ENCODE peak calls at places on chromosome 1, in seven cellular contexts. Z is mucosa of descending colon, J is tibial artery, I is neural progenitor cell, Y is GM12865, S is cardiac fibroblast, H is fibroblast of pulmonary artery. N is an unnamed sample.

GRCh38 chr1:155019377-155020245 is 14.0 kb downstream of the DCST2 start:
- DNase-seq in Z (no peak), J (no peak), I (no peak), Y (no peak), S (no peak), H (no peak), N (peak)

GRCh38 chr1:53086504-53087070 is 24.6 kb downstream of the PODN start:
- DNase-seq in Z (no peak), J (no peak), I (no peak), Y (no peak), S (no peak), H (no peak), N (no peak)

GRCh38 chr1:6145864-6146410 is 34.2 kb downstream of the CHD5 start:
- DNase-seq in Z (no peak), J (no peak), I (no peak), Y (no peak), S (no peak), H (no peak), N (no peak)

GRCh38 chr1:193104496-193104905 is 713 bp downstream of the GLRX2 start:
- DNase-seq in Z (peak), J (peak), I (peak), Y (peak), S (no peak), H (peak), N (peak)

GRCh38 chr1:35269190-35269988 is 880 bp downstream of the ZMYM4 start:
- DNase-seq in Z (no peak), J (no peak), I (no peak), Y (peak), S (no peak), H (peak), N (no peak)

GRCh38 chr1:179549368-179549700 is 26.4 kb downstream of the NPHS2 start:
- DNase-seq in Z (no peak), J (no peak), I (no peak), Y (no peak), S (no peak), H (no peak), N (no peak)

GRCh38 chr1:7207875-7208646 is 422.8 kb downstream of the CAMTA1 start:
- DNase-seq in Z (no peak), J (no peak), I (peak), Y (peak), S (peak), H (peak), N (peak)

GRCh38 chr1:175192630-175193338 is at the start of gene KIAA0040:
- DNase-seq in Z (peak), J (peak), I (peak), Y (peak), S (peak), H (peak), N (peak)

GRCh38 chr1:152582647-152583046 is 2.3 kb upstream of the LCE3D start:
- DNase-seq in Z (no peak), J (no peak), I (no peak), Y (no peak), S (no peak), H (no peak), N (no peak)

DNA sequence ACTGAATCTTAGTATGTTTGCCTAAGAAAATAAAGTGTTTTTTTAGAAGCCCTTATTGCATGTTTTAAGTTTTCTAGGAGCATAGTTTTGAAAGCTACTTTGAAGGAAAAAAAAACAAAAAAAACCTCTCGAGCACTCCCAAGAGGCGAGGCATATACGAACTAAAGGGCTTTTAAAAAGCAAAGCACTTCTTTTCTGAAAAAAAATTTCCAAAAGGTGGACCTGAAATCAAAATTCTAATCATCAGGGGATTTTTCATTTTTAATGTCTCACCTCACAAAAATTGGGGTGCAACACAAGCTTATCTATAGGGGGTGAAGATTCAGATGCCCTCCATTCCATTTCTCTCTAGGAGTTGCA is 594 bp downstream of the GLMN start:
- DNase-seq in Z (no peak), J (no peak), I (no peak), Y (no peak), S (no peak), H (no peak), N (no peak)
- TF ChIP-seq CTCF in Z (no peak), J (no peak), I (no peak), Y (no peak), S (no peak), H (peak), N (peak)

GRCh38 chr1:197619008-197619640 is 156.2 kb downstream of the DENND1B start:
- DNase-seq in Z (no peak), J (no peak), I (peak), Y (no peak), S (peak), H (peak), N (no peak)
- TF ChIP-seq CTCF in Z (no peak), J (peak), I (peak), Y (peak), S (peak), H (peak), N (peak)

DNA sequence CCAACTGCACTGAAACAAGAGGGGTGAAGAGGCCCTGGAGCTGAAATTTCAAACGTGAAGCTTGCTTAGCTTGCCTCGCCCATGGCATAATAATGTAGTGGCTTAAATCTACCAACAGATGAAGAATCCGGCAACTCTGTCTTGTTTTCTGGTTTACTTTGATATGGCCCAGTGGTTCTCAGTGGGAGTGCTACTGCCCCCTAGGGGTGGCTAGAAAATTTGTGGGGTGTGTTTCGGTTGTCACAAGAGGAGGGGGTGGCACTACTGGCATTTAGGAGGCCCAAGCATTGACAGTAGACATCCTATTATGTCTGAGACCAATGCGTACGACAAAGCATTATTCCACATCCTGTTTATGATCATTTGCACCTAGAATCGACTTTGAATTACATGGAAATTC is 51.9 kb upstream of the C8B start:
- DNase-seq in Z (no peak), J (no peak), I (peak), Y (peak), S (peak), H (peak), N (no peak)
- TF ChIP-seq CTCF in Z (no peak), J (no peak), I (peak), Y (peak), S (no peak), H (peak), N (peak)

GRCh38 chr1:54121482-54122130 is 31.2 kb downstream of the CDCP2 start:
- DNase-seq in Z (peak), J (peak), I (peak), Y (peak), S (peak), H (peak), N (peak)
- TF ChIP-seq CTCF in Z (peak), J (peak), I (peak), Y (peak), S (peak), H (peak), N (peak)

GRCh38 chr1:182391362-182392044 is at the start of gene GLUL:
- DNase-seq in Z (peak), J (peak), I (peak), Y (peak), S (peak), H (peak), N (peak)
- TF ChIP-seq CTCF in Z (no peak), J (no peak), I (peak), Y (peak), S (peak), H (peak), N (peak)

GRCh38 chr1:172532700-172533510 is at the start of gene SUCO:
- DNase-seq in Z (peak), J (peak), I (peak), Y (peak), S (peak), H (peak), N (peak)
- TF ChIP-seq CTCF in Z (no peak), J (no peak), I (peak), Y (no peak), S (no peak), H (peak), N (no peak)

DNA sequence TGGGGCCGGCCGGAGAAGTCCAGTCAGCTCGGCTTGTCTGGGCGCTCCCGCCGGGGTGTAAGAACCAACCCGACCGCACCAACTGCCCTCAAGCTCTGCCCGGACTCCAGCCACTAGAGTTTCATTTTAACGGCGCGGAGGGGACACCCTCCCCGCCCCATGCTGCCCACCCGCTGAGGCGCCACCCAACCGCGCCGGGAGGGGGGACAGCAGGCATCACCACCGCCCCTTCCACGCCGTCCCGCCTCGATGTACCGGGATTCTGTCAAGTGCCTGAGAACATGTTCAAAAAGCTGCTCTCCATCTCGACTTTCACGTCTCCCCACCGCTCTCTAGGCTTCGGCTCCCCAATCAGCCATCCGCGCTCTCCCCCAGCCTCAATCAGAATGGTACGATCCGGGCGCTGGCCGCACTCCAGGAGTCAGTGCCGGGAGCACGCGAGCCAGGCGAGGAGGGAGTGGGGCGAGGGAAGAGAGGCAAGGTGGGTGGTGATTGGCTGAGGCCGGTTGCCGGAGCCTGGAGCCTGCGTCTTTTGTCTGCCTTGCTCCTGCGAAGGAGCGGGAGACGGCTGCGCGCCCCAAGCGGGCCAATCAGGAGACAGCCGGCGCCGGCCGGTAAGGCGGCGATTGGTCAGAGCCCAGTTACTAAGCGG is at the start of gene PIK3R3:
- DNase-seq in Z (peak), J (peak), I (peak), Y (peak), S (peak), H (peak), N (peak)
- TF ChIP-seq CTCF in Z (no peak), J (no peak), I (no peak), Y (no peak), S (no peak), H (no peak), N (no peak)

GRCh38 chr1:196723325-196724185 is 51.1 kb upstream of the CFHR3 start:
- DNase-seq in Z (no peak), J (no peak), I (peak), Y (peak), S (peak), H (no peak), N (peak)
- TF ChIP-seq CTCF in Z (no peak), J (peak), I (peak), Y (peak), S (peak), H (peak), N (peak)